ENCODE peak calls at places on chromosome 7, in seven cellular contexts. One of them, this sample, is unnamed.

GRCh38 chr7:137930616-137931015 is 71.3 kb downstream of the CREB3L2 start:
- DNase-seq in fibroblast of lung: peak
- DNase-seq in right atrium auricular region: no peak
- DNase-seq in GM23248: peak
- DNase-seq in CD8-positive, alpha-beta memory T cell: no peak
- DNase-seq in left lung: no peak
- DNase-seq in pancreas: no peak
- DNase-seq in this sample: no peak

GRCh38 chr7:100467638-100468373 is 3.7 kb upstream of the SPACDR start:
- DNase-seq in GM23248: no peak
- DNase-seq in pancreas: peak
- DNase-seq in left lung: no peak
- DNase-seq in fibroblast of lung: no peak
- DNase-seq in right atrium auricular region: no peak
- DNase-seq in CD8-positive, alpha-beta memory T cell: no peak
- DNase-seq in this sample: no peak

GRCh38 chr7:143407296-143408246 is 1.1 kb downstream of the EPHA1 start:
- DNase-seq in right atrium auricular region: no peak
- DNase-seq in pancreas: no peak
- DNase-seq in left lung: no peak
- DNase-seq in fibroblast of lung: no peak
- DNase-seq in GM23248: no peak
- DNase-seq in CD8-positive, alpha-beta memory T cell: peak
- DNase-seq in this sample: no peak

GRCh38 chr7:112271162-112271561 is 64.7 kb downstream of the ZNF277 start:
- DNase-seq in CD8-positive, alpha-beta memory T cell: no peak
- DNase-seq in GM23248: no peak
- DNase-seq in fibroblast of lung: no peak
- DNase-seq in pancreas: no peak
- DNase-seq in left lung: no peak
- DNase-seq in right atrium auricular region: no peak
- DNase-seq in this sample: no peak

GRCh38 chr7:123863461-123863860 is 18.5 kb downstream of the HYAL4 start:
- DNase-seq in CD8-positive, alpha-beta memory T cell: no peak
- DNase-seq in right atrium auricular region: no peak
- DNase-seq in left lung: no peak
- DNase-seq in GM23248: no peak
- DNase-seq in fibroblast of lung: no peak
- DNase-seq in pancreas: no peak
- DNase-seq in this sample: no peak

GRCh38 chr7:26156454-26157365 is 4.7 kb downstream of the NFE2L3 start:
- DNase-seq in pancreas: no peak
- DNase-seq in CD8-positive, alpha-beta memory T cell: peak
- DNase-seq in GM23248: peak
- DNase-seq in left lung: no peak
- DNase-seq in fibroblast of lung: peak
- DNase-seq in right atrium auricular region: no peak
- DNase-seq in this sample: no peak

GRCh38 chr7:43385856-43386255 is 197.1 kb upstream of the STK17A start:
- DNase-seq in left lung: no peak
- DNase-seq in GM23248: peak
- DNase-seq in fibroblast of lung: no peak
- DNase-seq in pancreas: no peak
- DNase-seq in CD8-positive, alpha-beta memory T cell: no peak
- DNase-seq in right atrium auricular region: no peak
- DNase-seq in this sample: no peak

GRCh38 chr7:13742126-13742525 is 247.3 kb downstream of the ETV1 start:
- DNase-seq in pancreas: no peak
- DNase-seq in right atrium auricular region: no peak
- DNase-seq in GM23248: peak
- DNase-seq in fibroblast of lung: peak
- DNase-seq in left lung: peak
- DNase-seq in CD8-positive, alpha-beta memory T cell: no peak
- DNase-seq in this sample: no peak

GRCh38 chr7:16430133-16430532 is 8.8 kb upstream of the CRPPA start:
- DNase-seq in left lung: no peak
- DNase-seq in pancreas: no peak
- DNase-seq in CD8-positive, alpha-beta memory T cell: no peak
- DNase-seq in GM23248: peak
- DNase-seq in right atrium auricular region: no peak
- DNase-seq in fibroblast of lung: no peak
- DNase-seq in this sample: no peak

GRCh38 chr7:139776486-139777303 is 1.1 kb downstream of the HIPK2 start:
- DNase-seq in left lung: no peak
- DNase-seq in right atrium auricular region: no peak
- DNase-seq in CD8-positive, alpha-beta memory T cell: peak
- DNase-seq in GM23248: peak
- DNase-seq in fibroblast of lung: peak
- DNase-seq in pancreas: no peak
- DNase-seq in this sample: no peak

GRCh38 chr7:31175672-31176071 is 123.6 kb downstream of the ADCYAP1R1 start:
- DNase-seq in CD8-positive, alpha-beta memory T cell: no peak
- DNase-seq in GM23248: no peak
- DNase-seq in fibroblast of lung: no peak
- DNase-seq in left lung: no peak
- DNase-seq in pancreas: no peak
- DNase-seq in right atrium auricular region: no peak
- DNase-seq in this sample: no peak

GRCh38 chr7:538764-539685 is 19.4 kb upstream of the PDGFA start:
- DNase-seq in right atrium auricular region: no peak
- DNase-seq in pancreas: peak
- DNase-seq in CD8-positive, alpha-beta memory T cell: no peak
- DNase-seq in GM23248: no peak
- DNase-seq in left lung: peak
- DNase-seq in fibroblast of lung: no peak
- DNase-seq in this sample: no peak

GRCh38 chr7:84844771-84845170 is 342.1 kb downstream of the SEMA3D start:
- DNase-seq in fibroblast of lung: no peak
- DNase-seq in pancreas: no peak
- DNase-seq in right atrium auricular region: no peak
- DNase-seq in CD8-positive, alpha-beta memory T cell: no peak
- DNase-seq in GM23248: no peak
- DNase-seq in left lung: no peak
- DNase-seq in this sample: no peak

GRCh38 chr7:137728426-137728825 is 118.3 kb downstream of the DGKI start:
- DNase-seq in pancreas: no peak
- DNase-seq in CD8-positive, alpha-beta memory T cell: no peak
- DNase-seq in fibroblast of lung: no peak
- DNase-seq in right atrium auricular region: no peak
- DNase-seq in left lung: no peak
- DNase-seq in GM23248: no peak
- DNase-seq in this sample: no peak

GRCh38 chr7:74173074-74173473 is 1.1 kb upstream of the EIF4H start:
- DNase-seq in GM23248: no peak
- DNase-seq in left lung: peak
- DNase-seq in CD8-positive, alpha-beta memory T cell: no peak
- DNase-seq in right atrium auricular region: no peak
- DNase-seq in pancreas: peak
- DNase-seq in fibroblast of lung: no peak
- DNase-seq in this sample: no peak

GRCh38 chr7:130473877-130474276 is 18.0 kb upstream of the MEST start:
- DNase-seq in GM23248: no peak
- DNase-seq in right atrium auricular region: no peak
- DNase-seq in fibroblast of lung: no peak
- DNase-seq in left lung: no peak
- DNase-seq in CD8-positive, alpha-beta memory T cell: no peak
- DNase-seq in pancreas: no peak
- DNase-seq in this sample: no peak

GRCh38 chr7:152756126-152756525 is 3.4 kb upstream of the ACTR3B start:
- DNase-seq in right atrium auricular region: no peak
- DNase-seq in CD8-positive, alpha-beta memory T cell: no peak
- DNase-seq in GM23248: peak
- DNase-seq in pancreas: no peak
- DNase-seq in fibroblast of lung: peak
- DNase-seq in left lung: no peak
- DNase-seq in this sample: no peak

GRCh38 chr7:317643-318405 is 27.9 kb downstream of the FOXL3 start:
- DNase-seq in CD8-positive, alpha-beta memory T cell: no peak
- DNase-seq in pancreas: peak
- DNase-seq in GM23248: no peak
- DNase-seq in fibroblast of lung: no peak
- DNase-seq in left lung: no peak
- DNase-seq in right atrium auricular region: no peak
- DNase-seq in this sample: no peak

GRCh38 chr7:3537210-3537875 is 236.3 kb downstream of the SDK1 start:
- DNase-seq in fibroblast of lung: peak
- DNase-seq in right atrium auricular region: no peak
- DNase-seq in pancreas: no peak
- DNase-seq in GM23248: no peak
- DNase-seq in left lung: no peak
- DNase-seq in CD8-positive, alpha-beta memory T cell: no peak
- DNase-seq in this sample: no peak

DNA sequence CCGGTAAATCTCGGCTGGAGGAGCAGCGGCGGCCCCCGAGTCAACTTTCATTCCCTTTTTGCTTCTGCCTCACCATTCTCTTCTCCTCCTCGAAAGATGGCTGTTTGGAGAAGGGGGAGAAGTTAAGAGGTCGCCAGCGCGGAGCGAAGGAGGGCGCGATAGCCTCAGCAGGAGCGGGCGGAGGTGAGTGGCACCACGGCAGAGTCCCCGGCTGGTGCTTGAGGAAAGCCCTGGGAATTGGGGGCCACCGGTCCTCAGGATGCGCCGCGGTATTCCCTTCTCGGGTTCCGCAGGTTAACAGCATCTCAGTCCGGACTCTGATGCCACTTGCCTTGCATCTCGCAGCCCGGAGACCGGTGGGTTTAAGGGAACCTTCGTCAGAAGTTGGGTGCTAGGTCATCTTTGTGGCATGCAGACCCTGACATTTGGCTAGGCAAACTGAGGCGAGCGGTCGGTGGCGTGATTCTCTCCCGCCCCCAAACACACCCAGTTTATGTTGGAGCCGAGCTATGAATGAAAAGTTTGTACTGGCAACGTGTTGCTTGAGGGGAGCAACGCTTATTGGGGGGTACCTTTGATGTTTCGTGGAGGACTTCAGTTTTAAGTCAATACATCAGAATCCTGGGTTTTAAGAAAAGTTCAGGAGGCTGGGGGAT is 59.5 kb upstream of the PRPS1L1 start:
- DNase-seq in GM23248: no peak
- DNase-seq in CD8-positive, alpha-beta memory T cell: no peak
- DNase-seq in fibroblast of lung: no peak
- DNase-seq in left lung: no peak
- DNase-seq in right atrium auricular region: no peak
- DNase-seq in pancreas: no peak
- DNase-seq in this sample: no peak
- H3K27ac ChIP-seq in GM23248: no peak
- H3K27ac ChIP-seq in CD8-positive, alpha-beta memory T cell: no peak
- H3K27ac ChIP-seq in fibroblast of lung: no peak
- H3K27ac ChIP-seq in left lung: no peak
- H3K27ac ChIP-seq in right atrium auricular region: no peak
- H3K27ac ChIP-seq in pancreas: no peak
- H3K27ac ChIP-seq in this sample: no peak

GRCh38 chr7:2517678-2518077 is 1.9 kb upstream of the LFNG start:
- DNase-seq in pancreas: no peak
- DNase-seq in left lung: no peak
- DNase-seq in CD8-positive, alpha-beta memory T cell: no peak
- DNase-seq in GM23248: peak
- DNase-seq in fibroblast of lung: no peak
- DNase-seq in right atrium auricular region: no peak
- DNase-seq in this sample: no peak
- H3K27ac ChIP-seq in pancreas: no peak
- H3K27ac ChIP-seq in left lung: no peak
- H3K27ac ChIP-seq in CD8-positive, alpha-beta memory T cell: no peak
- H3K27ac ChIP-seq in GM23248: peak
- H3K27ac ChIP-seq in fibroblast of lung: no peak
- H3K27ac ChIP-seq in right atrium auricular region: no peak
- H3K27ac ChIP-seq in this sample: no peak

DNA sequence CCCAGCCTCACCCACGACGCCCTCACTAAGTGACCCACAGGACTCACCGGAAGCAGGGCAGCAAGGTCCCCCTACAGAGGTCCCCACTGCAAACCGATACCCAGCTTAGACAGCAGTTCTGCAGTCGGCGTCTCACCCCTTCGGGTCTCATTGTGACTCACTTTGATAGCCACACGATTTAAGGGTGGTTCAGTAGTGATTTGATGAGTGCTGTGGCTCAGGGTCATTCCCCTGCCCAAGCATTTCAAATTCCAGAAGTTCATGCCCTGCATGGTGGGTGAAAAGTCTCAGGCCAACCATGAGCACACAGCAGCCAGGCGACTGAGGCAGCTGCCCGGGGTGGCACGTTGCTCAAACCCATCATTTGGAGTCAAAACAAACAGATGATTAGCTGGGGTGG is 93.2 kb downstream of the EGFR start:
- DNase-seq in right atrium auricular region: no peak
- DNase-seq in GM23248: no peak
- DNase-seq in left lung: no peak
- DNase-seq in CD8-positive, alpha-beta memory T cell: no peak
- DNase-seq in fibroblast of lung: no peak
- DNase-seq in pancreas: no peak
- DNase-seq in this sample: no peak
- H3K27ac ChIP-seq in right atrium auricular region: no peak
- H3K27ac ChIP-seq in GM23248: no peak
- H3K27ac ChIP-seq in left lung: no peak
- H3K27ac ChIP-seq in CD8-positive, alpha-beta memory T cell: no peak
- H3K27ac ChIP-seq in fibroblast of lung: no peak
- H3K27ac ChIP-seq in pancreas: no peak
- H3K27ac ChIP-seq in this sample: peak

GRCh38 chr7:47281161-47281560 is 300.8 kb downstream of the TNS3 start:
- DNase-seq in GM23248: no peak
- DNase-seq in pancreas: no peak
- DNase-seq in right atrium auricular region: no peak
- DNase-seq in CD8-positive, alpha-beta memory T cell: no peak
- DNase-seq in fibroblast of lung: no peak
- DNase-seq in left lung: no peak
- DNase-seq in this sample: no peak
- H3K27ac ChIP-seq in GM23248: no peak
- H3K27ac ChIP-seq in pancreas: no peak
- H3K27ac ChIP-seq in right atrium auricular region: no peak
- H3K27ac ChIP-seq in CD8-positive, alpha-beta memory T cell: no peak
- H3K27ac ChIP-seq in fibroblast of lung: no peak
- H3K27ac ChIP-seq in left lung: no peak
- H3K27ac ChIP-seq in this sample: no peak